ENCODE peak calls at places on chromosomes 6 and 20, in eight cellular contexts. I is Right ventricle myocardium superior; D is activated CD4-positive, alpha-beta T cell treated with anti-CD3 and anti-CD28 coated beads, Interleukin-2, amount 50 U/mL, for 24 hours; F is A172; O is stimulated activated naive B cell treated with anti-CD40 and anti-IgM and Interleukin-4, amounts not matched to agents 10 μg/mL and 1 μg/mL and 100 μg/mL, for 72 hours; Z is NCI-H1092; G is stimulated activated CD4-positive, alpha-beta T cell treated with anti-CD3 and anti-CD28 coated beads, Interleukin-12 subunit alpha, Interleukin-12 subunit beta, amount 100 ng/mL, for 4 hours; A is NCI-H774. N is an unnamed sample.

GRCh38 chr6:37602801-37603200 is 94.9 kb downstream of the MDGA1 start:
- DNase-seq in D (no peak), F (no peak), I (no peak), G (no peak), O (no peak), Z (no peak), A (no peak), N (no peak)

GRCh38 chr6:16982827-16983226 is 119.0 kb upstream of the STMND1 start:
- DNase-seq in Z (no peak), A (no peak), F (no peak), G (no peak), O (no peak), I (no peak), D (no peak), N (no peak)

GRCh38 chr20:24825591-24825990 is 123.5 kb upstream of the CST7 start:
- DNase-seq in F (no peak), A (no peak), O (no peak), I (no peak), G (no peak), D (no peak), Z (no peak), N (no peak)

GRCh38 chr6:111523484-111524166 is 40.6 kb upstream of the REV3L start:
- DNase-seq in I (no peak), Z (no peak), G (no peak), O (no peak), F (no peak), D (no peak), A (no peak), N (no peak)

GRCh38 chr6:15876406-15876805 is 213.6 kb upstream of the DTNBP1 start:
- DNase-seq in A (no peak), Z (no peak), D (no peak), O (peak; percentile 31), I (no peak), G (no peak), F (no peak), N (no peak)

GRCh38 chr6:51934098-51934497 is 153.3 kb downstream of the PKHD1 start:
- DNase-seq in D (no peak), O (no peak), F (peak; percentile 4), G (no peak), Z (no peak), I (no peak), A (no peak), N (peak; percentile 39)

GRCh38 chr6:161137839-161138544 is 135.9 kb downstream of the AGPAT4 start:
- DNase-seq in F (peak; percentile 16), G (no peak), I (no peak), O (no peak), Z (no peak), A (no peak), D (no peak), N (no peak)

GRCh38 chr6:151068761-151069312 is 170.9 kb upstream of the AKAP12 start:
- DNase-seq in D (no peak), G (no peak), F (peak; percentile 88), O (no peak), Z (no peak), A (no peak), I (no peak), N (no peak)

GRCh38 chr20:58650181-58650775 is 805 bp upstream of the STX16 start:
- DNase-seq in A (no peak), G (peak; percentile 40), F (no peak), O (peak; percentile 17), Z (no peak), I (peak; percentile 57), D (peak; percentile 40), N (no peak)

GRCh38 chr20:57653546-57653900 is 33.3 kb upstream of the ZBP1 start:
- DNase-seq in Z (no peak), O (no peak), A (no peak), D (no peak), G (no peak), F (no peak), I (peak; percentile 37), N (no peak)

GRCh38 chr20:33664085-33664761 is 2.1 kb downstream of the C20orf144 start:
- DNase-seq in D (no peak), I (no peak), G (no peak), A (no peak), F (no peak), O (no peak), Z (no peak), N (no peak)

GRCh38 chr6:111464184-111464583 is 18.8 kb downstream of the REV3L start:
- DNase-seq in G (no peak), F (no peak), D (no peak), Z (no peak), A (no peak), O (no peak), I (no peak), N (no peak)

GRCh38 chr6:130796313-130796905 is 30.8 kb upstream of the SMLR1 start:
- DNase-seq in A (no peak), O (no peak), G (no peak), Z (no peak), F (peak; percentile 74), D (no peak), I (no peak), N (no peak)

GRCh38 chr6:71621918-71622519 is 264.3 kb upstream of the RIMS1 start:
- DNase-seq in G (no peak), D (no peak), A (no peak), F (no peak), I (no peak), O (no peak), Z (no peak), N (peak; percentile 26)

GRCh38 chr6:157770946-157771345 is 52.1 kb upstream of the SNX9 start:
- DNase-seq in G (no peak), F (no peak), A (no peak), D (no peak), O (no peak), Z (no peak), I (no peak), N (no peak)

N was measured in NAMALWA.